ENCODE peak calls at places on chromosomes 11 and 22, in nine cellular contexts. W, Q, E, F, Z, V, C, N and X are unnamed samples.

GRCh38 chr11:111402411-111402810 is 23.3 kb upstream of the POU2AF1 start:
- DNase-seq in W (no peak), Q (no peak), E (no peak), F (no peak), Z (no peak), V (no peak), C (no peak), N (no peak), X (no peak)

GRCh38 chr11:74226907-74227306 is 55.8 kb downstream of the PPME1 start:
- DNase-seq in W (peak), Q (no peak), E (no peak), F (no peak), Z (no peak), V (no peak), C (no peak), N (no peak), X (no peak)

GRCh38 chr11:103995896-103996295 is 40.5 kb upstream of the DDI1 start:
- DNase-seq in W (no peak), Q (no peak), E (no peak), F (no peak), Z (no peak), V (no peak), C (peak), N (no peak), X (no peak)

GRCh38 chr22:36113121-36113520 is 47.4 kb downstream of the APOL3 start:
- DNase-seq in W (no peak), Q (no peak), E (no peak), F (no peak), Z (no peak), V (no peak), C (no peak), N (no peak), X (no peak)

GRCh38 chr11:1773131-1773510 is 9.4 kb upstream of the CTSD start:
- DNase-seq in W (no peak), Q (no peak), E (no peak), F (no peak), Z (no peak), V (peak), C (no peak), N (no peak), X (no peak)

GRCh38 chr22:22161924-22162851 is 82.4 kb upstream of the VPREB1 start:
- DNase-seq in W (no peak), Q (no peak), E (no peak), F (no peak), Z (no peak), V (peak), C (no peak), N (no peak), X (no peak)

GRCh38 chr11:117076941-117077659 is 21.1 kb downstream of the SIK3 start:
- DNase-seq in W (no peak), Q (no peak), E (no peak), F (peak), Z (no peak), V (no peak), C (no peak), N (no peak), X (no peak)

GRCh38 chr11:78651923-78652602 is 77.4 kb upstream of the NARS2 start:
- DNase-seq in W (no peak), Q (no peak), E (no peak), F (no peak), Z (no peak), V (no peak), C (no peak), N (no peak), X (no peak)

GRCh38 chr11:14587203-14587602 is 56.4 kb upstream of the PDE3B start:
- DNase-seq in W (no peak), Q (no peak), E (no peak), F (no peak), Z (no peak), V (no peak), C (no peak), N (no peak), X (no peak)

GRCh38 chr22:46007848-46008261 is 30.9 kb upstream of the WNT7B start:
- DNase-seq in W (peak), Q (peak), E (peak), F (peak), Z (peak), V (peak), C (peak), N (no peak), X (no peak)

GRCh38 chr22:40484906-40485660 is 114.7 kb downstream of the SGSM3 start:
- DNase-seq in W (peak), Q (no peak), E (no peak), F (peak), Z (no peak), V (no peak), C (peak), N (no peak), X (no peak)

GRCh38 chr11:27468209-27468608 is 4.4 kb downstream of the LGR4 start:
- DNase-seq in W (peak), Q (peak), E (no peak), F (peak), Z (no peak), V (no peak), C (peak), N (no peak), X (no peak)

GRCh38 chr11:94128171-94128745 is 383 bp upstream of the PANX1 start:
- DNase-seq in W (no peak), Q (no peak), E (peak), F (peak), Z (peak), V (peak), C (no peak), N (no peak), X (no peak)

GRCh38 chr11:43497144-43497543 is 138.4 kb downstream of the TTC17 start:
- DNase-seq in W (no peak), Q (no peak), E (no peak), F (no peak), Z (no peak), V (no peak), C (no peak), N (no peak), X (no peak)

GRCh38 chr11:130001491-130002351 is 914 bp downstream of the PRDM10 start:
- DNase-seq in W (peak), Q (peak), E (peak), F (peak), Z (peak), V (no peak), C (peak), N (no peak), X (no peak)

GRCh38 chr11:13229136-13229535 is 48.5 kb upstream of the BMAL1 start:
- DNase-seq in W (no peak), Q (no peak), E (no peak), F (no peak), Z (no peak), V (no peak), C (no peak), N (no peak), X (no peak)

GRCh38 chr11:2570211-2570811 is 125.5 kb downstream of the KCNQ1 start:
- DNase-seq in W (no peak), Q (no peak), E (no peak), F (no peak), Z (no peak), V (no peak), C (no peak), N (no peak), X (no peak)

GRCh38 chr22:38243007-38243775 is 29.6 kb downstream of the TMEM184B start:
- DNase-seq in W (no peak), Q (peak), E (peak), F (peak), Z (no peak), V (no peak), C (peak), N (peak), X (peak)

GRCh38 chr22:44455151-44455962 is 42.7 kb downstream of the RTL6 start:
- DNase-seq in W (no peak), Q (no peak), E (no peak), F (no peak), Z (peak), V (peak), C (no peak), N (no peak), X (no peak)

GRCh38 chr11:126345759-126346585 is 9.5 kb upstream of the ST3GAL4 start:
- DNase-seq in W (peak), Q (peak), E (peak), F (peak), Z (peak), V (peak), C (peak), N (no peak), X (no peak)

GRCh38 chr11:45917286-45917622 is 423 bp downstream of the PEX16 start:
- DNase-seq in W (no peak), Q (no peak), E (no peak), F (no peak), Z (peak), V (peak), C (no peak), N (no peak), X (no peak)

GRCh38 chr11:15622231-15622890 is 507.6 kb downstream of the INSC start:
- DNase-seq in W (no peak), Q (no peak), E (no peak), F (no peak), Z (no peak), V (no peak), C (no peak), N (no peak), X (peak)

GRCh38 chr11:18844753-18845367 is 53.3 kb upstream of the PTPN5 start:
- DNase-seq in W (peak), Q (peak), E (no peak), F (peak), Z (no peak), V (no peak), C (peak), N (no peak), X (no peak)

GRCh38 chr11:12086271-12087074 is 23.9 kb upstream of the MICAL2 start:
- DNase-seq in W (peak), Q (peak), E (peak), F (peak), Z (peak), V (no peak), C (peak), N (no peak), X (no peak)

GRCh38 chr11:12702999-12703453 is 28.8 kb downstream of the TEAD1 start:
- DNase-seq in W (no peak), Q (peak), E (no peak), F (no peak), Z (no peak), V (no peak), C (no peak), N (no peak), X (no peak)

GRCh38 chr22:20211997-20212753 is 55.9 kb downstream of the RTN4R start:
- DNase-seq in W (peak), Q (no peak), E (peak), F (peak), Z (peak), V (no peak), C (peak), N (no peak), X (no peak)

GRCh38 chr11:73554677-73555320 is 43.1 kb downstream of the FAM168A start:
- DNase-seq in W (no peak), Q (no peak), E (no peak), F (no peak), Z (no peak), V (no peak), C (no peak), N (no peak), X (no peak)

GRCh38 chr11:75841739-75842138 is 26.7 kb downstream of the UVRAG start:
- DNase-seq in W (no peak), Q (no peak), E (no peak), F (no peak), Z (no peak), V (no peak), C (no peak), N (no peak), X (no peak)

GRCh38 chr11:13091373-13091772 is 82.3 kb downstream of the RASSF10 start:
- DNase-seq in W (no peak), Q (peak), E (no peak), F (peak), Z (no peak), V (no peak), C (no peak), N (no peak), X (no peak)

GRCh38 chr11:72754544-72755155 is 2.4 kb upstream of the ARAP1 start:
- DNase-seq in W (no peak), Q (no peak), E (no peak), F (no peak), Z (peak), V (no peak), C (no peak), N (no peak), X (no peak)

GRCh38 chr22:42635531-42635930 is 4.9 kb downstream of the ATP5MGL start:
- DNase-seq in W (no peak), Q (peak), E (no peak), F (peak), Z (no peak), V (no peak), C (peak), N (no peak), X (no peak)

GRCh38 chr11:67351275-67352005 is 1.9 kb downstream of the POLD4 start:
- DNase-seq in W (peak), Q (peak), E (peak), F (peak), Z (peak), V (peak), C (peak), N (peak), X (peak)

GRCh38 chr11:61541568-61541967 is 33.0 kb downstream of the LRRC10B start:
- DNase-seq in W (no peak), Q (peak), E (peak), F (peak), Z (no peak), V (no peak), C (peak), N (no peak), X (no peak)

GRCh38 chr11:130674686-130675085 is 226.2 kb downstream of the ADAMTS15 start:
- DNase-seq in W (no peak), Q (no peak), E (no peak), F (peak), Z (no peak), V (no peak), C (peak), N (no peak), X (no peak)

GRCh38 chr11:63769044-63769718 is 606 bp upstream of the ZFTA start:
- DNase-seq in W (peak), Q (peak), E (peak), F (peak), Z (peak), V (peak), C (peak), N (peak), X (no peak)

GRCh38 chr22:38066381-38067027 is 9.3 kb downstream of the PICK1 start:
- DNase-seq in W (no peak), Q (no peak), E (no peak), F (no peak), Z (peak), V (no peak), C (no peak), N (no peak), X (no peak)

GRCh38 chr22:17171016-17171312 is 11.9 kb upstream of the HDHD5 start:
- DNase-seq in W (no peak), Q (no peak), E (no peak), F (no peak), Z (no peak), V (no peak), C (no peak), N (no peak), X (no peak)
- TF ChIP-seq CTCF in W (no peak), Q (no peak), E (no peak), F (peak), Z (no peak), V (no peak), C (peak), N (no peak), X (peak)

DNA sequence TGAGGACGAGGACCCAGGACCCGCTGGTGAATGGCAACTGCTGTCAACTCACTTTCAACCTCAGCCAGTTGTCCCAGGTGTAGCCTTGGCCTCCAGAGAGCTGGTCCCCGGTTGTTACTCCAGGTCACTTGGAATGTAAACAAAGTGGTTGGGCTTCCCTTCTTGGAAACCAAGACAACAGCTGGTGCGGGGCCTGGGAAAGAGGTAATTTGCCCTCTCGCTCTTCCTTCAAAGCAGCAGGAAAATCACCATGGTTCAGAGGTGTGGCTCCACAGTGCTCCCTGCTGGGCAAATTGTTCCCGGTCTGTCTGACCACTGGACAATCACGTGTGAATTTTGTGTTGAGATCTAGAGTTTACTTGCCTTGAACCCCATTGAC is 15.0 kb downstream of the SLC1A2 start:
- DNase-seq in W (peak), Q (no peak), E (no peak), F (peak), Z (no peak), V (no peak), C (peak), N (peak), X (peak)
- TF ChIP-seq CTCF in W (peak), Q (no peak), E (no peak), F (peak), Z (peak), V (no peak), C (peak), N (peak), X (peak)

GRCh38 chr11:36258730-36259360 is 30.4 kb downstream of the COMMD9 start:
- DNase-seq in W (peak), Q (peak), E (peak), F (peak), Z (no peak), V (no peak), C (peak), N (peak), X (peak)
- TF ChIP-seq CTCF in W (peak), Q (no peak), E (no peak), F (peak), Z (peak), V (no peak), C (peak), N (peak), X (peak)

DNA sequence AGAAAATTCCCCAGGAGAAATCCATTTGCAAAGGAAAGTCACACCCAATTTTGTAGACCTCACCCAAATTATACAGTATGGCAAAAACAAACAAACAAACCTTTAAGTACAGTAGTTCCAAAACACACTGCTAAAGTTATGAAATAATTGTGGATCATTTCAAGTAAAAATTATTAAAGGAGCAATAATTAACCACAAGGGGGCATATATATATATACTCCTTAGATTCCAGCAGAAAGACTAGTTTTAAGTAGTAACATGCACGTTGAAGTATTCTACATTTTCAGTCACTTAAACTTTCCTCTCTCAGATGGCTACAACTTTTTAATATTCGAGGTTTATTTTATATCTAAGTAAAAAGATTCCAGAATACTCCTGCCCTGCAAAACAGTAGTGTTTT is 26.8 kb downstream of the RNF141 start:
- DNase-seq in W (peak), Q (no peak), E (no peak), F (peak), Z (no peak), V (no peak), C (no peak), N (no peak), X (no peak)
- TF ChIP-seq CTCF in W (peak), Q (peak), E (peak), F (peak), Z (no peak), V (no peak), C (peak), N (peak), X (peak)

DNA sequence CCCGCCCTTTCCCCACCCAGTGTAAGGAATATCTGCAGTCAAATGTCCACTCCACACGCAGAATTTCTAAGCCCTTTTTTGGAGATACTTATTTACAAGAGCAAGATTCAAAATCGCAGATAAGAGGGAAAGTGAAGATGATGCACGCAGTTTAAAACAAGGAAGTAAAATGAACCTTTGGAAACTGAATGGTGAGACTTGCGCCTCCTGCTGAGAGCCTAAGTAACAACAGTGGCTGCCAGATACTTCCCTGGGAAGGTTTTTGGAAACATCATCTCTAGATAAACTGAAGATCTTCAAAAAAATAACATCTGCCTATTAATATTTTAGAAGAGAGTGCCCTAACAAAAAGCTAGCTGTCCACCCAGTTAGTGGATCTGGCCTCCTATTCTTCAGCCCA is 963.1 kb upstream of the FAT3 start:
- DNase-seq in W (no peak), Q (no peak), E (no peak), F (no peak), Z (no peak), V (no peak), C (no peak), N (no peak), X (no peak)
- TF ChIP-seq CTCF in W (peak), Q (no peak), E (no peak), F (peak), Z (no peak), V (no peak), C (no peak), N (peak), X (no peak)

GRCh38 chr22:26134654-26135330 is 34.5 kb upstream of the SEZ6L start:
- DNase-seq in W (peak), Q (no peak), E (no peak), F (no peak), Z (no peak), V (no peak), C (no peak), N (no peak), X (no peak)
- TF ChIP-seq CTCF in W (peak), Q (no peak), E (no peak), F (no peak), Z (no peak), V (no peak), C (no peak), N (peak), X (peak)

DNA sequence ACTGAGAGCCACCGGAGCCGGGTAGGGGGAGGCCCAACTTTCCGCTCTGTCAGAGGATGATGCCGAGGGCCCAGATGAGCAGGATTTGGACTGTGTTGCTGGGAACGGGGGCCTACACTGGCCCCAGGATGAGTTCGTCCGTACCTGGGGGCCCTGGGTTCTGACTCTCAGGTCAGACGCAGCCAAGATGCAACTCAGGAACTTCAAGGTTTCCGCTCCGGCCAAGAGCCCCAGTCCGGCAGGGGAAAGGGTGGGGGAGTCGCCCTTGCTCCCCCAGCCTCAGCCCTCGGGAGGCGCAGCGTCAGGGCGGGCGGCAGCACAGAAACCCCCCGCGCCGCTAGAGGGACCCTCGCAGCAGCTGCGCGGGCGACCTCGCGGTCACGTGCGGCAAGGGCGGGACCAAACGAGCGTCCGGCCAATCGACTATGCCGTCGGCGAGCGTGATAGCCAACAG is 241 bp upstream of the ARL2 start:
- DNase-seq in W (peak), Q (peak), E (peak), F (peak), Z (peak), V (peak), C (peak), N (peak), X (peak)
- TF ChIP-seq CTCF in W (peak), Q (no peak), E (peak), F (no peak), Z (peak), V (no peak), C (no peak), N (no peak), X (peak)

DNA sequence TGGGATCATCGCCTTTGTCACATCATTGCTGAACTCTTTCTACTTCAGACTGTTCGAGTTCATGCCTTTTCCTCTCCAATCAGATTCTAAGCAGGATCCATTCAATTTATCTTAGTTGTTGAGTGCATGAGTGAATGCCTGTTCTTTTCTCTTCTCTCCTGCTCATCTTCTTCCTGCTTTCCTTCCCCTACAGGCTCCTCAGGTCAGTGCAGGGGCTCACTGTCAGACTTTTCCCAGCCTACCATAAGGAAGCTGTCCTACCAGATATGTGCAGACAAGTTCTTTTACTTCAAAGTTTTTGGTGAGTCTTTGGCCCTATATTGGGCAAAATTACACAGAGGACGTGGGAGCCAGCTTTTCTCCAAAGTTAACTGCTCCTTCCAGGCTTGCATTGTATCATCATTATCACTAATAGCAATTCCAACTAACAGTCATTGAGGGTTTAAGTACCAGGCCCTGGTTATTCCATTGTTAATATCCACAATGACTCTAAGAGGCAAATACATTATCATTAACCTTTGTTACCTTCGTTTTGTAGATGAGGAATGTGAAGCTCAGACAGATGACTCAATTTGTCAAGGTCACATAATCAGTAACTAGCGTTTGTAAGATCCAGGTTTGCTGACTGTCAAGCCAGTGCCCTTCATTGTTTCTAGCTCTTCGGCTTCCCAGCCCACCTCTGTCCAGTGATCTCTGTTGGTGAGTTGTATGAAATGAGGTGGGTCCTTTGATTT is 30.4 kb downstream of the OR6Q1 start:
- DNase-seq in W (no peak), Q (no peak), E (no peak), F (no peak), Z (no peak), V (no peak), C (peak), N (no peak), X (no peak)
- TF ChIP-seq CTCF in W (no peak), Q (no peak), E (no peak), F (no peak), Z (no peak), V (no peak), C (peak), N (peak), X (no peak)